ENCODE peak calls at places on chromosomes 11 and 22, in five cellular contexts. M, D, P, L and S are unnamed samples.

GRCh38 chr11:56659755-56660154 is 3.7 kb upstream of the OR5AR1 start:
- DNase-seq in M (no peak), L (no peak), P (no peak), D (no peak), S (no peak)

GRCh38 chr22:35313311-35314121 is 13.8 kb downstream of the TOM1 start:
- DNase-seq in P (peak), L (no peak), D (no peak), M (no peak), S (peak)

GRCh38 chr22:36052505-36052941 is 23.9 kb upstream of the RBFOX2 start:
- DNase-seq in M (peak), L (no peak), P (peak), D (no peak), S (no peak)

GRCh38 chr11:128633384-128633965 is 46.1 kb upstream of the ETS1 start:
- DNase-seq in D (no peak), M (no peak), P (no peak), L (no peak), S (no peak)

GRCh38 chr11:125494987-125495725 is 909 bp downstream of the FEZ1 start:
- DNase-seq in L (peak), D (no peak), M (no peak), P (peak), S (peak)

GRCh38 chr22:40263191-40263590 is 83.1 kb upstream of the ADSL start:
- DNase-seq in L (no peak), M (no peak), P (no peak), D (peak), S (no peak)

GRCh38 chr11:84673753-84674152 is 953.4 kb downstream of the DLG2 start:
- DNase-seq in D (no peak), P (peak), L (peak), M (no peak), S (no peak)

GRCh38 chr11:10674991-10675440 is 18.5 kb downstream of the IRAG1 start:
- DNase-seq in M (no peak), P (peak), D (peak), L (peak), S (peak)